ENCODE peak calls at places on chromosome 10, in nine cellular contexts. One of them, this sample, is unnamed.
A peak's percentile ranks its signal among the peaks of the same experiment; 100 is the strongest.

GRCh38 chr10:97517096-97517750 is 18.5 kb downstream of the UBTD1 start:
- DNase-seq in neural crest cell: no peak
- DNase-seq in activated naive CD4-positive, alpha-beta T cell treated with anti-CD3 and anti-CD28 coated beads, Interleukin-2, amount 50 U/mL, for 72 hours: no peak
- DNase-seq in EH: no peak
- DNase-seq in Caki2: no peak
- DNase-seq in T1000: no peak
- DNase-seq in HL-60: no peak
- DNase-seq in effector CD4-positive, alpha-beta T cell: no peak
- DNase-seq in PC-3: no peak
- DNase-seq in this sample: no peak

GRCh38 chr10:47259521-47259920 is 40.5 kb upstream of the GDF10 start:
- DNase-seq in Caki2: no peak
- DNase-seq in EH: no peak
- DNase-seq in HL-60: no peak
- DNase-seq in PC-3: no peak
- DNase-seq in effector CD4-positive, alpha-beta T cell: no peak
- DNase-seq in activated naive CD4-positive, alpha-beta T cell treated with anti-CD3 and anti-CD28 coated beads, Interleukin-2, amount 50 U/mL, for 72 hours: no peak
- DNase-seq in T1000: no peak
- DNase-seq in neural crest cell: no peak
- DNase-seq in this sample: no peak

GRCh38 chr10:98212204-98212603 is 55.8 kb downstream of the LOXL4 start:
- DNase-seq in HL-60: no peak
- DNase-seq in effector CD4-positive, alpha-beta T cell: no peak
- DNase-seq in Caki2: no peak
- DNase-seq in activated naive CD4-positive, alpha-beta T cell treated with anti-CD3 and anti-CD28 coated beads, Interleukin-2, amount 50 U/mL, for 72 hours: no peak
- DNase-seq in T1000: no peak
- DNase-seq in neural crest cell: no peak
- DNase-seq in EH: no peak
- DNase-seq in PC-3: peak; percentile 7
- DNase-seq in this sample: no peak

GRCh38 chr10:73743905-73744689 is at the start of gene SEC24C:
- DNase-seq in Caki2: peak; percentile 97
- DNase-seq in neural crest cell: peak; percentile 89
- DNase-seq in effector CD4-positive, alpha-beta T cell: peak; percentile 95
- DNase-seq in T1000: peak; percentile 94
- DNase-seq in EH: peak; percentile 97
- DNase-seq in PC-3: peak; percentile 100
- DNase-seq in HL-60: peak; percentile 97
- DNase-seq in activated naive CD4-positive, alpha-beta T cell treated with anti-CD3 and anti-CD28 coated beads, Interleukin-2, amount 50 U/mL, for 72 hours: peak; percentile 95
- DNase-seq in this sample: peak; percentile 95

GRCh38 chr10:74949434-74949833 is 123.0 kb downstream of the KAT6B start:
- DNase-seq in PC-3: peak; percentile 78
- DNase-seq in Caki2: no peak
- DNase-seq in T1000: no peak
- DNase-seq in activated naive CD4-positive, alpha-beta T cell treated with anti-CD3 and anti-CD28 coated beads, Interleukin-2, amount 50 U/mL, for 72 hours: no peak
- DNase-seq in EH: peak; percentile 46
- DNase-seq in neural crest cell: no peak
- DNase-seq in effector CD4-positive, alpha-beta T cell: no peak
- DNase-seq in HL-60: no peak
- DNase-seq in this sample: no peak

GRCh38 chr10:101388671-101389276 is 34.8 kb downstream of the BTRC start:
- DNase-seq in Caki2: no peak
- DNase-seq in HL-60: no peak
- DNase-seq in effector CD4-positive, alpha-beta T cell: no peak
- DNase-seq in EH: peak; percentile 27
- DNase-seq in neural crest cell: no peak
- DNase-seq in T1000: no peak
- DNase-seq in activated naive CD4-positive, alpha-beta T cell treated with anti-CD3 and anti-CD28 coated beads, Interleukin-2, amount 50 U/mL, for 72 hours: no peak
- DNase-seq in PC-3: no peak
- DNase-seq in this sample: no peak

GRCh38 chr10:90481326-90481923 is 376.4 kb downstream of the HTR7 start:
- DNase-seq in Caki2: no peak
- DNase-seq in T1000: no peak
- DNase-seq in activated naive CD4-positive, alpha-beta T cell treated with anti-CD3 and anti-CD28 coated beads, Interleukin-2, amount 50 U/mL, for 72 hours: no peak
- DNase-seq in neural crest cell: no peak
- DNase-seq in PC-3: peak; percentile 26
- DNase-seq in EH: no peak
- DNase-seq in effector CD4-positive, alpha-beta T cell: no peak
- DNase-seq in HL-60: no peak
- DNase-seq in this sample: no peak

GRCh38 chr10:103188853-103189252 is 4.2 kb downstream of the NT5C2 start:
- DNase-seq in neural crest cell: no peak
- DNase-seq in effector CD4-positive, alpha-beta T cell: no peak
- DNase-seq in PC-3: peak; percentile 8
- DNase-seq in Caki2: no peak
- DNase-seq in T1000: no peak
- DNase-seq in HL-60: no peak
- DNase-seq in activated naive CD4-positive, alpha-beta T cell treated with anti-CD3 and anti-CD28 coated beads, Interleukin-2, amount 50 U/mL, for 72 hours: no peak
- DNase-seq in EH: peak; percentile 60
- DNase-seq in this sample: no peak

GRCh38 chr10:113226404-113226803 is 276.4 kb downstream of the TCF7L2 start:
- DNase-seq in HL-60: no peak
- DNase-seq in EH: no peak
- DNase-seq in effector CD4-positive, alpha-beta T cell: no peak
- DNase-seq in activated naive CD4-positive, alpha-beta T cell treated with anti-CD3 and anti-CD28 coated beads, Interleukin-2, amount 50 U/mL, for 72 hours: no peak
- DNase-seq in PC-3: no peak
- DNase-seq in neural crest cell: no peak
- DNase-seq in T1000: no peak
- DNase-seq in Caki2: no peak
- DNase-seq in this sample: no peak

GRCh38 chr10:546971-547590 is 142.4 kb downstream of the DIP2C start:
- DNase-seq in EH: peak; percentile 36
- DNase-seq in effector CD4-positive, alpha-beta T cell: no peak
- DNase-seq in HL-60: peak; percentile 1
- DNase-seq in neural crest cell: no peak
- DNase-seq in T1000: no peak
- DNase-seq in PC-3: peak; percentile 81
- DNase-seq in Caki2: no peak
- DNase-seq in activated naive CD4-positive, alpha-beta T cell treated with anti-CD3 and anti-CD28 coated beads, Interleukin-2, amount 50 U/mL, for 72 hours: no peak
- DNase-seq in this sample: no peak

GRCh38 chr10:77416327-77417135 is 221.1 kb downstream of the KCNMA1 start:
- DNase-seq in EH: peak; percentile 98
- DNase-seq in T1000: peak; percentile 79
- DNase-seq in HL-60: no peak
- DNase-seq in effector CD4-positive, alpha-beta T cell: no peak
- DNase-seq in Caki2: peak; percentile 92
- DNase-seq in neural crest cell: no peak
- DNase-seq in activated naive CD4-positive, alpha-beta T cell treated with anti-CD3 and anti-CD28 coated beads, Interleukin-2, amount 50 U/mL, for 72 hours: no peak
- DNase-seq in PC-3: peak; percentile 100
- DNase-seq in this sample: no peak

GRCh38 chr10:101894742-101895141 is 51.1 kb upstream of the KCNIP2 start:
- DNase-seq in Caki2: no peak
- DNase-seq in HL-60: no peak
- DNase-seq in activated naive CD4-positive, alpha-beta T cell treated with anti-CD3 and anti-CD28 coated beads, Interleukin-2, amount 50 U/mL, for 72 hours: no peak
- DNase-seq in T1000: no peak
- DNase-seq in neural crest cell: no peak
- DNase-seq in PC-3: no peak
- DNase-seq in EH: no peak
- DNase-seq in effector CD4-positive, alpha-beta T cell: no peak
- DNase-seq in this sample: no peak

GRCh38 chr10:31133628-31134302 is 102.1 kb upstream of the ZNF438 start:
- DNase-seq in effector CD4-positive, alpha-beta T cell: peak; percentile 47
- DNase-seq in activated naive CD4-positive, alpha-beta T cell treated with anti-CD3 and anti-CD28 coated beads, Interleukin-2, amount 50 U/mL, for 72 hours: peak; percentile 60
- DNase-seq in T1000: peak; percentile 20
- DNase-seq in HL-60: peak; percentile 18
- DNase-seq in Caki2: no peak
- DNase-seq in neural crest cell: peak; percentile 73
- DNase-seq in EH: peak; percentile 77
- DNase-seq in PC-3: no peak
- DNase-seq in this sample: peak; percentile 89

GRCh38 chr10:113691381-113691780 is 11.7 kb downstream of the CASP7 start:
- DNase-seq in HL-60: no peak
- DNase-seq in T1000: no peak
- DNase-seq in activated naive CD4-positive, alpha-beta T cell treated with anti-CD3 and anti-CD28 coated beads, Interleukin-2, amount 50 U/mL, for 72 hours: no peak
- DNase-seq in EH: no peak
- DNase-seq in effector CD4-positive, alpha-beta T cell: no peak
- DNase-seq in neural crest cell: no peak
- DNase-seq in Caki2: no peak
- DNase-seq in PC-3: no peak
- DNase-seq in this sample: no peak

GRCh38 chr10:30151581-30152389 is 92.4 kb upstream of the JCAD start:
- DNase-seq in EH: peak; percentile 92
- DNase-seq in Caki2: peak; percentile 86
- DNase-seq in effector CD4-positive, alpha-beta T cell: no peak
- DNase-seq in PC-3: peak; percentile 69
- DNase-seq in HL-60: no peak
- DNase-seq in neural crest cell: no peak
- DNase-seq in activated naive CD4-positive, alpha-beta T cell treated with anti-CD3 and anti-CD28 coated beads, Interleukin-2, amount 50 U/mL, for 72 hours: no peak
- DNase-seq in T1000: peak; percentile 41
- DNase-seq in this sample: peak; percentile 47

GRCh38 chr10:60048146-60048545 is 141.8 kb upstream of the CCDC6 start:
- DNase-seq in T1000: no peak
- DNase-seq in EH: peak; percentile 16
- DNase-seq in HL-60: no peak
- DNase-seq in neural crest cell: no peak
- DNase-seq in Caki2: peak; percentile 12
- DNase-seq in activated naive CD4-positive, alpha-beta T cell treated with anti-CD3 and anti-CD28 coated beads, Interleukin-2, amount 50 U/mL, for 72 hours: no peak
- DNase-seq in PC-3: peak; percentile 87
- DNase-seq in effector CD4-positive, alpha-beta T cell: no peak
- DNase-seq in this sample: peak; percentile 54

GRCh38 chr10:4704034-4704545 is 121.9 kb upstream of the AKR1E2 start:
- DNase-seq in PC-3: peak; percentile 90
- DNase-seq in Caki2: peak; percentile 83
- DNase-seq in effector CD4-positive, alpha-beta T cell: no peak
- DNase-seq in T1000: no peak
- DNase-seq in neural crest cell: no peak
- DNase-seq in EH: peak; percentile 94
- DNase-seq in activated naive CD4-positive, alpha-beta T cell treated with anti-CD3 and anti-CD28 coated beads, Interleukin-2, amount 50 U/mL, for 72 hours: no peak
- DNase-seq in HL-60: no peak
- DNase-seq in this sample: no peak

GRCh38 chr10:129853236-129853946 is 110.7 kb downstream of the EBF3 start:
- DNase-seq in effector CD4-positive, alpha-beta T cell: no peak
- DNase-seq in neural crest cell: no peak
- DNase-seq in T1000: no peak
- DNase-seq in Caki2: peak; percentile 59
- DNase-seq in EH: no peak
- DNase-seq in PC-3: peak; percentile 19
- DNase-seq in HL-60: no peak
- DNase-seq in activated naive CD4-positive, alpha-beta T cell treated with anti-CD3 and anti-CD28 coated beads, Interleukin-2, amount 50 U/mL, for 72 hours: no peak
- DNase-seq in this sample: no peak

GRCh38 chr10:25778646-25779045 is 155.4 kb upstream of the MYO3A start:
- DNase-seq in EH: no peak
- DNase-seq in neural crest cell: no peak
- DNase-seq in effector CD4-positive, alpha-beta T cell: no peak
- DNase-seq in HL-60: no peak
- DNase-seq in Caki2: no peak
- DNase-seq in T1000: no peak
- DNase-seq in PC-3: no peak
- DNase-seq in activated naive CD4-positive, alpha-beta T cell treated with anti-CD3 and anti-CD28 coated beads, Interleukin-2, amount 50 U/mL, for 72 hours: no peak
- DNase-seq in this sample: no peak

GRCh38 chr10:21944727-21945386 is 58.7 kb downstream of the DNAJC1 start:
- DNase-seq in neural crest cell: no peak
- DNase-seq in T1000: no peak
- DNase-seq in HL-60: no peak
- DNase-seq in activated naive CD4-positive, alpha-beta T cell treated with anti-CD3 and anti-CD28 coated beads, Interleukin-2, amount 50 U/mL, for 72 hours: no peak
- DNase-seq in effector CD4-positive, alpha-beta T cell: no peak
- DNase-seq in PC-3: no peak
- DNase-seq in EH: no peak
- DNase-seq in Caki2: no peak
- DNase-seq in this sample: no peak

GRCh38 chr10:119770928-119771327 is 45.1 kb downstream of the INPP5F start:
- DNase-seq in HL-60: no peak
- DNase-seq in T1000: no peak
- DNase-seq in PC-3: no peak
- DNase-seq in activated naive CD4-positive, alpha-beta T cell treated with anti-CD3 and anti-CD28 coated beads, Interleukin-2, amount 50 U/mL, for 72 hours: no peak
- DNase-seq in Caki2: no peak
- DNase-seq in neural crest cell: no peak
- DNase-seq in effector CD4-positive, alpha-beta T cell: no peak
- DNase-seq in EH: peak; percentile 44
- DNase-seq in this sample: no peak

GRCh38 chr10:116118851-116119250 is 154.2 kb downstream of the GFRA1 start:
- DNase-seq in effector CD4-positive, alpha-beta T cell: no peak
- DNase-seq in HL-60: no peak
- DNase-seq in EH: no peak
- DNase-seq in Caki2: no peak
- DNase-seq in activated naive CD4-positive, alpha-beta T cell treated with anti-CD3 and anti-CD28 coated beads, Interleukin-2, amount 50 U/mL, for 72 hours: no peak
- DNase-seq in neural crest cell: no peak
- DNase-seq in T1000: no peak
- DNase-seq in PC-3: no peak
- DNase-seq in this sample: no peak

GRCh38 chr10:79020605-79021004 is 48.2 kb upstream of the ZMIZ1 start:
- DNase-seq in PC-3: no peak
- DNase-seq in Caki2: no peak
- DNase-seq in effector CD4-positive, alpha-beta T cell: no peak
- DNase-seq in HL-60: no peak
- DNase-seq in neural crest cell: no peak
- DNase-seq in EH: no peak
- DNase-seq in T1000: no peak
- DNase-seq in activated naive CD4-positive, alpha-beta T cell treated with anti-CD3 and anti-CD28 coated beads, Interleukin-2, amount 50 U/mL, for 72 hours: no peak
- DNase-seq in this sample: no peak

GRCh38 chr10:86263209-86263608 is 103.4 kb downstream of the GRID1 start:
- DNase-seq in activated naive CD4-positive, alpha-beta T cell treated with anti-CD3 and anti-CD28 coated beads, Interleukin-2, amount 50 U/mL, for 72 hours: peak; percentile 37
- DNase-seq in HL-60: no peak
- DNase-seq in Caki2: no peak
- DNase-seq in neural crest cell: no peak
- DNase-seq in effector CD4-positive, alpha-beta T cell: no peak
- DNase-seq in EH: no peak
- DNase-seq in PC-3: no peak
- DNase-seq in T1000: no peak
- DNase-seq in this sample: peak; percentile 32

GRCh38 chr10:132700168-132701098 is 85.5 kb downstream of the NKX6-2 start:
- DNase-seq in T1000: peak; percentile 39
- DNase-seq in HL-60: no peak
- DNase-seq in activated naive CD4-positive, alpha-beta T cell treated with anti-CD3 and anti-CD28 coated beads, Interleukin-2, amount 50 U/mL, for 72 hours: no peak
- DNase-seq in neural crest cell: no peak
- DNase-seq in PC-3: no peak
- DNase-seq in effector CD4-positive, alpha-beta T cell: no peak
- DNase-seq in EH: peak; percentile 40
- DNase-seq in Caki2: no peak
- DNase-seq in this sample: peak; percentile 25

GRCh38 chr10:22334414-22335203 is 10.7 kb upstream of the SPAG6 start:
- DNase-seq in effector CD4-positive, alpha-beta T cell: no peak
- DNase-seq in HL-60: no peak
- DNase-seq in Caki2: no peak
- DNase-seq in EH: no peak
- DNase-seq in activated naive CD4-positive, alpha-beta T cell treated with anti-CD3 and anti-CD28 coated beads, Interleukin-2, amount 50 U/mL, for 72 hours: no peak
- DNase-seq in T1000: no peak
- DNase-seq in neural crest cell: no peak
- DNase-seq in PC-3: no peak
- DNase-seq in this sample: peak; percentile 80

GRCh38 chr10:35188954-35189353 is 62.3 kb downstream of the CREM start:
- DNase-seq in HL-60: no peak
- DNase-seq in Caki2: no peak
- DNase-seq in PC-3: no peak
- DNase-seq in neural crest cell: no peak
- DNase-seq in T1000: no peak
- DNase-seq in EH: no peak
- DNase-seq in effector CD4-positive, alpha-beta T cell: no peak
- DNase-seq in activated naive CD4-positive, alpha-beta T cell treated with anti-CD3 and anti-CD28 coated beads, Interleukin-2, amount 50 U/mL, for 72 hours: no peak
- DNase-seq in this sample: no peak

This sample was measured in ecto neural progenitor cell.